ENCODE peak calls at places on chromosome 3, in nine cellular contexts. One of them, this sample, is unnamed.

GRCh38 chr3:65894679-65895078 is 144.0 kb downstream of the MAGI1 start:
- DNase-seq in neural crest cell: no peak
- DNase-seq in sigmoid colon: no peak
- DNase-seq in PC-3: no peak
- DNase-seq in mesothelial cell of epicardium: no peak
- DNase-seq in natural killer cell treated with Interleukin-12 subunit alpha and Interleukin-12 subunit beta and Interleukin-15 and Interleukin-18, amount 100 ng/mL, for 72 hours: no peak
- DNase-seq in stimulated activated naive CD8-positive, alpha-beta T cell treated with anti-CD3 and anti-CD28 coated beads, Interleukin-15, Interleukin-2, amounts not matched to agents 100 U/mL and 50 U/mL, for 24 hours: no peak
- DNase-seq in HT-29: no peak
- DNase-seq in lower lobe of right lung: no peak
- DNase-seq in this sample: no peak

GRCh38 chr3:125965505-125965904 is 3.5 kb upstream of the ROPN1B start:
- DNase-seq in neural crest cell: no peak
- DNase-seq in sigmoid colon: no peak
- DNase-seq in PC-3: no peak
- DNase-seq in mesothelial cell of epicardium: no peak
- DNase-seq in natural killer cell treated with Interleukin-12 subunit alpha and Interleukin-12 subunit beta and Interleukin-15 and Interleukin-18, amount 100 ng/mL, for 72 hours: no peak
- DNase-seq in stimulated activated naive CD8-positive, alpha-beta T cell treated with anti-CD3 and anti-CD28 coated beads, Interleukin-15, Interleukin-2, amounts not matched to agents 100 U/mL and 50 U/mL, for 24 hours: no peak
- DNase-seq in HT-29: no peak
- DNase-seq in lower lobe of right lung: no peak
- DNase-seq in this sample: no peak

GRCh38 chr3:51970606-51971300 is 3.1 kb downstream of the ABHD14B start:
- DNase-seq in neural crest cell: no peak
- DNase-seq in sigmoid colon: no peak
- DNase-seq in PC-3: no peak
- DNase-seq in mesothelial cell of epicardium: no peak
- DNase-seq in natural killer cell treated with Interleukin-12 subunit alpha and Interleukin-12 subunit beta and Interleukin-15 and Interleukin-18, amount 100 ng/mL, for 72 hours: no peak
- DNase-seq in stimulated activated naive CD8-positive, alpha-beta T cell treated with anti-CD3 and anti-CD28 coated beads, Interleukin-15, Interleukin-2, amounts not matched to agents 100 U/mL and 50 U/mL, for 24 hours: no peak
- DNase-seq in HT-29: no peak
- DNase-seq in lower lobe of right lung: no peak
- DNase-seq in this sample: no peak

GRCh38 chr3:42182555-42182954 is 83.4 kb downstream of the CCK start:
- DNase-seq in neural crest cell: no peak
- DNase-seq in sigmoid colon: no peak
- DNase-seq in PC-3: no peak
- DNase-seq in mesothelial cell of epicardium: no peak
- DNase-seq in natural killer cell treated with Interleukin-12 subunit alpha and Interleukin-12 subunit beta and Interleukin-15 and Interleukin-18, amount 100 ng/mL, for 72 hours: no peak
- DNase-seq in stimulated activated naive CD8-positive, alpha-beta T cell treated with anti-CD3 and anti-CD28 coated beads, Interleukin-15, Interleukin-2, amounts not matched to agents 100 U/mL and 50 U/mL, for 24 hours: no peak
- DNase-seq in HT-29: no peak
- DNase-seq in lower lobe of right lung: no peak
- DNase-seq in this sample: no peak

GRCh38 chr3:99410789-99411311 is 227.5 kb upstream of the COL8A1 start:
- DNase-seq in neural crest cell: no peak
- DNase-seq in sigmoid colon: no peak
- DNase-seq in PC-3: peak
- DNase-seq in mesothelial cell of epicardium: no peak
- DNase-seq in natural killer cell treated with Interleukin-12 subunit alpha and Interleukin-12 subunit beta and Interleukin-15 and Interleukin-18, amount 100 ng/mL, for 72 hours: no peak
- DNase-seq in stimulated activated naive CD8-positive, alpha-beta T cell treated with anti-CD3 and anti-CD28 coated beads, Interleukin-15, Interleukin-2, amounts not matched to agents 100 U/mL and 50 U/mL, for 24 hours: no peak
- DNase-seq in HT-29: no peak
- DNase-seq in lower lobe of right lung: no peak
- DNase-seq in this sample: no peak

GRCh38 chr3:43366880-43367279 is 80.5 kb downstream of the SNRK start:
- DNase-seq in neural crest cell: no peak
- DNase-seq in sigmoid colon: no peak
- DNase-seq in PC-3: no peak
- DNase-seq in mesothelial cell of epicardium: no peak
- DNase-seq in natural killer cell treated with Interleukin-12 subunit alpha and Interleukin-12 subunit beta and Interleukin-15 and Interleukin-18, amount 100 ng/mL, for 72 hours: no peak
- DNase-seq in stimulated activated naive CD8-positive, alpha-beta T cell treated with anti-CD3 and anti-CD28 coated beads, Interleukin-15, Interleukin-2, amounts not matched to agents 100 U/mL and 50 U/mL, for 24 hours: no peak
- DNase-seq in HT-29: no peak
- DNase-seq in lower lobe of right lung: no peak
- DNase-seq in this sample: no peak

GRCh38 chr3:56811545-56812202 is 9.9 kb upstream of the ARHGEF3 start:
- DNase-seq in neural crest cell: no peak
- DNase-seq in sigmoid colon: no peak
- DNase-seq in PC-3: no peak
- DNase-seq in mesothelial cell of epicardium: no peak
- DNase-seq in natural killer cell treated with Interleukin-12 subunit alpha and Interleukin-12 subunit beta and Interleukin-15 and Interleukin-18, amount 100 ng/mL, for 72 hours: no peak
- DNase-seq in stimulated activated naive CD8-positive, alpha-beta T cell treated with anti-CD3 and anti-CD28 coated beads, Interleukin-15, Interleukin-2, amounts not matched to agents 100 U/mL and 50 U/mL, for 24 hours: no peak
- DNase-seq in HT-29: no peak
- DNase-seq in lower lobe of right lung: no peak
- DNase-seq in this sample: no peak

GRCh38 chr3:132253262-132253878 is 63.8 kb upstream of the ACP3 start:
- DNase-seq in neural crest cell: peak
- DNase-seq in sigmoid colon: no peak
- DNase-seq in PC-3: peak
- DNase-seq in mesothelial cell of epicardium: no peak
- DNase-seq in natural killer cell treated with Interleukin-12 subunit alpha and Interleukin-12 subunit beta and Interleukin-15 and Interleukin-18, amount 100 ng/mL, for 72 hours: no peak
- DNase-seq in stimulated activated naive CD8-positive, alpha-beta T cell treated with anti-CD3 and anti-CD28 coated beads, Interleukin-15, Interleukin-2, amounts not matched to agents 100 U/mL and 50 U/mL, for 24 hours: peak
- DNase-seq in HT-29: peak
- DNase-seq in lower lobe of right lung: no peak
- DNase-seq in this sample: no peak

GRCh38 chr3:79477242-79477641 is 290.6 kb downstream of the ROBO1 start:
- DNase-seq in neural crest cell: no peak
- DNase-seq in sigmoid colon: no peak
- DNase-seq in PC-3: no peak
- DNase-seq in mesothelial cell of epicardium: no peak
- DNase-seq in natural killer cell treated with Interleukin-12 subunit alpha and Interleukin-12 subunit beta and Interleukin-15 and Interleukin-18, amount 100 ng/mL, for 72 hours: no peak
- DNase-seq in stimulated activated naive CD8-positive, alpha-beta T cell treated with anti-CD3 and anti-CD28 coated beads, Interleukin-15, Interleukin-2, amounts not matched to agents 100 U/mL and 50 U/mL, for 24 hours: no peak
- DNase-seq in HT-29: no peak
- DNase-seq in lower lobe of right lung: no peak
- DNase-seq in this sample: no peak

GRCh38 chr3:14451844-14452533 is 49.6 kb downstream of the SLC6A6 start:
- DNase-seq in neural crest cell: no peak
- DNase-seq in sigmoid colon: peak
- DNase-seq in PC-3: peak
- DNase-seq in mesothelial cell of epicardium: no peak
- DNase-seq in natural killer cell treated with Interleukin-12 subunit alpha and Interleukin-12 subunit beta and Interleukin-15 and Interleukin-18, amount 100 ng/mL, for 72 hours: no peak
- DNase-seq in stimulated activated naive CD8-positive, alpha-beta T cell treated with anti-CD3 and anti-CD28 coated beads, Interleukin-15, Interleukin-2, amounts not matched to agents 100 U/mL and 50 U/mL, for 24 hours: no peak
- DNase-seq in HT-29: no peak
- DNase-seq in lower lobe of right lung: no peak
- DNase-seq in this sample: no peak

GRCh38 chr3:157190242-157190876 is 30.4 kb upstream of the CCNL1 start:
- DNase-seq in neural crest cell: no peak
- DNase-seq in sigmoid colon: no peak
- DNase-seq in PC-3: no peak
- DNase-seq in mesothelial cell of epicardium: no peak
- DNase-seq in natural killer cell treated with Interleukin-12 subunit alpha and Interleukin-12 subunit beta and Interleukin-15 and Interleukin-18, amount 100 ng/mL, for 72 hours: no peak
- DNase-seq in stimulated activated naive CD8-positive, alpha-beta T cell treated with anti-CD3 and anti-CD28 coated beads, Interleukin-15, Interleukin-2, amounts not matched to agents 100 U/mL and 50 U/mL, for 24 hours: no peak
- DNase-seq in HT-29: no peak
- DNase-seq in lower lobe of right lung: no peak
- DNase-seq in this sample: no peak

GRCh38 chr3:140532793-140533330 is 145.0 kb upstream of the TRIM42 start:
- DNase-seq in neural crest cell: no peak
- DNase-seq in sigmoid colon: no peak
- DNase-seq in PC-3: no peak
- DNase-seq in mesothelial cell of epicardium: no peak
- DNase-seq in natural killer cell treated with Interleukin-12 subunit alpha and Interleukin-12 subunit beta and Interleukin-15 and Interleukin-18, amount 100 ng/mL, for 72 hours: no peak
- DNase-seq in stimulated activated naive CD8-positive, alpha-beta T cell treated with anti-CD3 and anti-CD28 coated beads, Interleukin-15, Interleukin-2, amounts not matched to agents 100 U/mL and 50 U/mL, for 24 hours: no peak
- DNase-seq in HT-29: no peak
- DNase-seq in lower lobe of right lung: no peak
- DNase-seq in this sample: no peak

GRCh38 chr3:46986055-46986730 is 6.7 kb downstream of the NBEAL2 start:
- DNase-seq in neural crest cell: no peak
- DNase-seq in sigmoid colon: no peak
- DNase-seq in PC-3: no peak
- DNase-seq in mesothelial cell of epicardium: no peak
- DNase-seq in natural killer cell treated with Interleukin-12 subunit alpha and Interleukin-12 subunit beta and Interleukin-15 and Interleukin-18, amount 100 ng/mL, for 72 hours: no peak
- DNase-seq in stimulated activated naive CD8-positive, alpha-beta T cell treated with anti-CD3 and anti-CD28 coated beads, Interleukin-15, Interleukin-2, amounts not matched to agents 100 U/mL and 50 U/mL, for 24 hours: no peak
- DNase-seq in HT-29: no peak
- DNase-seq in lower lobe of right lung: peak
- DNase-seq in this sample: no peak

GRCh38 chr3:50288387-50289007 is 3.7 kb downstream of the IFRD2 start:
- DNase-seq in neural crest cell: no peak
- DNase-seq in sigmoid colon: no peak
- DNase-seq in PC-3: no peak
- DNase-seq in mesothelial cell of epicardium: no peak
- DNase-seq in natural killer cell treated with Interleukin-12 subunit alpha and Interleukin-12 subunit beta and Interleukin-15 and Interleukin-18, amount 100 ng/mL, for 72 hours: no peak
- DNase-seq in stimulated activated naive CD8-positive, alpha-beta T cell treated with anti-CD3 and anti-CD28 coated beads, Interleukin-15, Interleukin-2, amounts not matched to agents 100 U/mL and 50 U/mL, for 24 hours: no peak
- DNase-seq in HT-29: no peak
- DNase-seq in lower lobe of right lung: no peak
- DNase-seq in this sample: no peak

GRCh38 chr3:149340310-149340933 is 7.0 kb upstream of the TM4SF18 start:
- DNase-seq in neural crest cell: no peak
- DNase-seq in sigmoid colon: no peak
- DNase-seq in PC-3: peak
- DNase-seq in mesothelial cell of epicardium: no peak
- DNase-seq in natural killer cell treated with Interleukin-12 subunit alpha and Interleukin-12 subunit beta and Interleukin-15 and Interleukin-18, amount 100 ng/mL, for 72 hours: no peak
- DNase-seq in stimulated activated naive CD8-positive, alpha-beta T cell treated with anti-CD3 and anti-CD28 coated beads, Interleukin-15, Interleukin-2, amounts not matched to agents 100 U/mL and 50 U/mL, for 24 hours: no peak
- DNase-seq in HT-29: no peak
- DNase-seq in lower lobe of right lung: no peak
- DNase-seq in this sample: no peak

GRCh38 chr3:72255736-72256559 is 471.0 kb upstream of the PROK2 start:
- DNase-seq in neural crest cell: no peak
- DNase-seq in sigmoid colon: peak
- DNase-seq in PC-3: no peak
- DNase-seq in mesothelial cell of epicardium: no peak
- DNase-seq in natural killer cell treated with Interleukin-12 subunit alpha and Interleukin-12 subunit beta and Interleukin-15 and Interleukin-18, amount 100 ng/mL, for 72 hours: no peak
- DNase-seq in stimulated activated naive CD8-positive, alpha-beta T cell treated with anti-CD3 and anti-CD28 coated beads, Interleukin-15, Interleukin-2, amounts not matched to agents 100 U/mL and 50 U/mL, for 24 hours: peak
- DNase-seq in HT-29: peak
- DNase-seq in lower lobe of right lung: peak
- DNase-seq in this sample: no peak

GRCh38 chr3:17941766-17942165 is 199.3 kb upstream of the TBC1D5 start:
- DNase-seq in neural crest cell: no peak
- DNase-seq in sigmoid colon: no peak
- DNase-seq in PC-3: peak
- DNase-seq in mesothelial cell of epicardium: no peak
- DNase-seq in natural killer cell treated with Interleukin-12 subunit alpha and Interleukin-12 subunit beta and Interleukin-15 and Interleukin-18, amount 100 ng/mL, for 72 hours: no peak
- DNase-seq in stimulated activated naive CD8-positive, alpha-beta T cell treated with anti-CD3 and anti-CD28 coated beads, Interleukin-15, Interleukin-2, amounts not matched to agents 100 U/mL and 50 U/mL, for 24 hours: no peak
- DNase-seq in HT-29: no peak
- DNase-seq in lower lobe of right lung: no peak
- DNase-seq in this sample: no peak

GRCh38 chr3:87145553-87145952 is 81.6 kb upstream of the CHMP2B start:
- DNase-seq in neural crest cell: no peak
- DNase-seq in sigmoid colon: no peak
- DNase-seq in PC-3: peak
- DNase-seq in mesothelial cell of epicardium: no peak
- DNase-seq in natural killer cell treated with Interleukin-12 subunit alpha and Interleukin-12 subunit beta and Interleukin-15 and Interleukin-18, amount 100 ng/mL, for 72 hours: no peak
- DNase-seq in stimulated activated naive CD8-positive, alpha-beta T cell treated with anti-CD3 and anti-CD28 coated beads, Interleukin-15, Interleukin-2, amounts not matched to agents 100 U/mL and 50 U/mL, for 24 hours: peak
- DNase-seq in HT-29: no peak
- DNase-seq in lower lobe of right lung: no peak
- DNase-seq in this sample: no peak

GRCh38 chr3:139574026-139574947 is 34.7 kb upstream of the RBP1 start:
- DNase-seq in neural crest cell: no peak
- DNase-seq in sigmoid colon: no peak
- DNase-seq in PC-3: no peak
- DNase-seq in mesothelial cell of epicardium: no peak
- DNase-seq in natural killer cell treated with Interleukin-12 subunit alpha and Interleukin-12 subunit beta and Interleukin-15 and Interleukin-18, amount 100 ng/mL, for 72 hours: no peak
- DNase-seq in stimulated activated naive CD8-positive, alpha-beta T cell treated with anti-CD3 and anti-CD28 coated beads, Interleukin-15, Interleukin-2, amounts not matched to agents 100 U/mL and 50 U/mL, for 24 hours: no peak
- DNase-seq in HT-29: no peak
- DNase-seq in lower lobe of right lung: no peak
- DNase-seq in this sample: no peak

GRCh38 chr3:161969867-161970266 is 473.3 kb downstream of the OTOL1 start:
- DNase-seq in neural crest cell: no peak
- DNase-seq in sigmoid colon: no peak
- DNase-seq in PC-3: peak
- DNase-seq in mesothelial cell of epicardium: no peak
- DNase-seq in natural killer cell treated with Interleukin-12 subunit alpha and Interleukin-12 subunit beta and Interleukin-15 and Interleukin-18, amount 100 ng/mL, for 72 hours: no peak
- DNase-seq in stimulated activated naive CD8-positive, alpha-beta T cell treated with anti-CD3 and anti-CD28 coated beads, Interleukin-15, Interleukin-2, amounts not matched to agents 100 U/mL and 50 U/mL, for 24 hours: no peak
- DNase-seq in HT-29: no peak
- DNase-seq in lower lobe of right lung: no peak
- DNase-seq in this sample: no peak

GRCh38 chr3:134003066-134003465 is 26.7 kb downstream of the SLCO2A1 start:
- DNase-seq in neural crest cell: no peak
- DNase-seq in sigmoid colon: peak
- DNase-seq in PC-3: no peak
- DNase-seq in mesothelial cell of epicardium: no peak
- DNase-seq in natural killer cell treated with Interleukin-12 subunit alpha and Interleukin-12 subunit beta and Interleukin-15 and Interleukin-18, amount 100 ng/mL, for 72 hours: no peak
- DNase-seq in stimulated activated naive CD8-positive, alpha-beta T cell treated with anti-CD3 and anti-CD28 coated beads, Interleukin-15, Interleukin-2, amounts not matched to agents 100 U/mL and 50 U/mL, for 24 hours: no peak
- DNase-seq in HT-29: no peak
- DNase-seq in lower lobe of right lung: no peak
- DNase-seq in this sample: no peak

GRCh38 chr3:76107935-76108570 is 322.7 kb upstream of the ZNF717 start:
- DNase-seq in neural crest cell: no peak
- DNase-seq in sigmoid colon: no peak
- DNase-seq in PC-3: peak
- DNase-seq in mesothelial cell of epicardium: no peak
- DNase-seq in natural killer cell treated with Interleukin-12 subunit alpha and Interleukin-12 subunit beta and Interleukin-15 and Interleukin-18, amount 100 ng/mL, for 72 hours: no peak
- DNase-seq in stimulated activated naive CD8-positive, alpha-beta T cell treated with anti-CD3 and anti-CD28 coated beads, Interleukin-15, Interleukin-2, amounts not matched to agents 100 U/mL and 50 U/mL, for 24 hours: no peak
- DNase-seq in HT-29: peak
- DNase-seq in lower lobe of right lung: no peak
- DNase-seq in this sample: no peak

GRCh38 chr3:188729422-188729821 is 442.3 kb upstream of the TPRG1 start:
- DNase-seq in neural crest cell: no peak
- DNase-seq in sigmoid colon: no peak
- DNase-seq in PC-3: no peak
- DNase-seq in mesothelial cell of epicardium: no peak
- DNase-seq in natural killer cell treated with Interleukin-12 subunit alpha and Interleukin-12 subunit beta and Interleukin-15 and Interleukin-18, amount 100 ng/mL, for 72 hours: no peak
- DNase-seq in stimulated activated naive CD8-positive, alpha-beta T cell treated with anti-CD3 and anti-CD28 coated beads, Interleukin-15, Interleukin-2, amounts not matched to agents 100 U/mL and 50 U/mL, for 24 hours: no peak
- DNase-seq in HT-29: no peak
- DNase-seq in lower lobe of right lung: no peak
- DNase-seq in this sample: no peak

GRCh38 chr3:196042673-196043072 is 39.2 kb downstream of the TFRC start:
- DNase-seq in neural crest cell: no peak
- DNase-seq in sigmoid colon: no peak
- DNase-seq in PC-3: no peak
- DNase-seq in mesothelial cell of epicardium: no peak
- DNase-seq in natural killer cell treated with Interleukin-12 subunit alpha and Interleukin-12 subunit beta and Interleukin-15 and Interleukin-18, amount 100 ng/mL, for 72 hours: no peak
- DNase-seq in stimulated activated naive CD8-positive, alpha-beta T cell treated with anti-CD3 and anti-CD28 coated beads, Interleukin-15, Interleukin-2, amounts not matched to agents 100 U/mL and 50 U/mL, for 24 hours: no peak
- DNase-seq in HT-29: no peak
- DNase-seq in lower lobe of right lung: no peak
- DNase-seq in this sample: no peak

GRCh38 chr3:169137943-169138342 is 525.6 kb downstream of the MECOM start:
- DNase-seq in neural crest cell: no peak
- DNase-seq in sigmoid colon: no peak
- DNase-seq in PC-3: no peak
- DNase-seq in mesothelial cell of epicardium: no peak
- DNase-seq in natural killer cell treated with Interleukin-12 subunit alpha and Interleukin-12 subunit beta and Interleukin-15 and Interleukin-18, amount 100 ng/mL, for 72 hours: no peak
- DNase-seq in stimulated activated naive CD8-positive, alpha-beta T cell treated with anti-CD3 and anti-CD28 coated beads, Interleukin-15, Interleukin-2, amounts not matched to agents 100 U/mL and 50 U/mL, for 24 hours: no peak
- DNase-seq in HT-29: no peak
- DNase-seq in lower lobe of right lung: no peak
- DNase-seq in this sample: no peak

GRCh38 chr3:161274691-161275298 is 53.7 kb downstream of the NMD3 start:
- DNase-seq in neural crest cell: peak
- DNase-seq in sigmoid colon: no peak
- DNase-seq in PC-3: peak
- DNase-seq in mesothelial cell of epicardium: no peak
- DNase-seq in natural killer cell treated with Interleukin-12 subunit alpha and Interleukin-12 subunit beta and Interleukin-15 and Interleukin-18, amount 100 ng/mL, for 72 hours: no peak
- DNase-seq in stimulated activated naive CD8-positive, alpha-beta T cell treated with anti-CD3 and anti-CD28 coated beads, Interleukin-15, Interleukin-2, amounts not matched to agents 100 U/mL and 50 U/mL, for 24 hours: peak
- DNase-seq in HT-29: peak
- DNase-seq in lower lobe of right lung: no peak
- DNase-seq in this sample: peak

GRCh38 chr3:52487050-52487787 is 7.9 kb upstream of the STAB1 start:
- DNase-seq in neural crest cell: no peak
- DNase-seq in sigmoid colon: no peak
- DNase-seq in PC-3: no peak
- DNase-seq in mesothelial cell of epicardium: no peak
- DNase-seq in natural killer cell treated with Interleukin-12 subunit alpha and Interleukin-12 subunit beta and Interleukin-15 and Interleukin-18, amount 100 ng/mL, for 72 hours: no peak
- DNase-seq in stimulated activated naive CD8-positive, alpha-beta T cell treated with anti-CD3 and anti-CD28 coated beads, Interleukin-15, Interleukin-2, amounts not matched to agents 100 U/mL and 50 U/mL, for 24 hours: no peak
- DNase-seq in HT-29: no peak
- DNase-seq in lower lobe of right lung: no peak
- DNase-seq in this sample: no peak

GRCh38 chr3:13034109-13034800 is 39.0 kb downstream of the IQSEC1 start:
- DNase-seq in neural crest cell: no peak
- DNase-seq in sigmoid colon: no peak
- DNase-seq in PC-3: no peak
- DNase-seq in mesothelial cell of epicardium: no peak
- DNase-seq in natural killer cell treated with Interleukin-12 subunit alpha and Interleukin-12 subunit beta and Interleukin-15 and Interleukin-18, amount 100 ng/mL, for 72 hours: no peak
- DNase-seq in stimulated activated naive CD8-positive, alpha-beta T cell treated with anti-CD3 and anti-CD28 coated beads, Interleukin-15, Interleukin-2, amounts not matched to agents 100 U/mL and 50 U/mL, for 24 hours: no peak
- DNase-seq in HT-29: no peak
- DNase-seq in lower lobe of right lung: peak
- DNase-seq in this sample: no peak